ENCODE peak calls at places on chromosomes 3 and 15, in five cellular contexts. J is H54, H is C1 segment of cervical spinal cord, E is pancreas, T is cardiac muscle cell. I is an unnamed sample.

GRCh38 chr3:15892828-15893227 is 95.0 kb upstream of the ANKRD28 start:
- DNase-seq in J (no peak), H (no peak), E (no peak), T (no peak), I (peak)

GRCh38 chr3:187208159-187208558 is 10.9 kb downstream of the RTP1 start:
- DNase-seq in J (no peak), H (no peak), E (no peak), T (peak), I (no peak)

GRCh38 chr3:183202004-183202722 is 39.6 kb upstream of the LAMP3 start:
- DNase-seq in J (no peak), H (no peak), E (no peak), T (no peak), I (peak)

GRCh38 chr3:14423197-14423743 is 20.9 kb downstream of the SLC6A6 start:
- DNase-seq in J (no peak), H (no peak), E (no peak), T (no peak), I (peak)

GRCh38 chr15:70789213-70789612 is 25.9 kb upstream of the UACA start:
- DNase-seq in J (no peak), H (no peak), E (no peak), T (peak), I (no peak)

GRCh38 chr3:149207475-149207874 is 14.2 kb downstream of the CP start:
- DNase-seq in J (no peak), H (no peak), E (no peak), T (no peak), I (no peak)

GRCh38 chr3:55818485-55818884 is 331.4 kb upstream of the WNT5A start:
- DNase-seq in J (no peak), H (no peak), E (no peak), T (peak), I (no peak)

GRCh38 chr15:99522288-99522687 is 43.5 kb upstream of the MEF2A start:
- DNase-seq in J (no peak), H (no peak), E (no peak), T (no peak), I (no peak)

GRCh38 chr3:104673981-104674380 is 692.7 kb upstream of the ALCAM start:
- DNase-seq in J (no peak), H (no peak), E (no peak), T (peak), I (no peak)

GRCh38 chr15:62453979-62454378 is 288.9 kb upstream of the C2CD4B start:
- DNase-seq in J (no peak), H (no peak), E (no peak), T (peak), I (no peak)

GRCh38 chr3:124796477-124796876 is 66.2 kb downstream of the UMPS start:
- DNase-seq in J (no peak), H (no peak), E (no peak), T (no peak), I (no peak)

GRCh38 chr3:158350971-158351370 is 220.0 kb upstream of the MLF1 start:
- DNase-seq in J (no peak), H (no peak), E (no peak), T (no peak), I (no peak)

GRCh38 chr3:98026425-98027083 is 8.6 kb downstream of the GABRR3 start:
- DNase-seq in J (no peak), H (no peak), E (no peak), T (no peak), I (no peak)

GRCh38 chr3:100033814-100034490 is 80.3 kb downstream of the FILIP1L start:
- DNase-seq in J (no peak), H (no peak), E (no peak), T (peak), I (no peak)

GRCh38 chr15:89197503-89197971 is 23.8 kb downstream of the RLBP1 start:
- DNase-seq in J (no peak), H (peak), E (peak), T (no peak), I (no peak)

GRCh38 chr3:24830230-24831152 is 335.8 kb upstream of the THRB start:
- DNase-seq in J (no peak), H (no peak), E (peak), T (no peak), I (no peak)

GRCh38 chr3:15685927-15686326 is 84.4 kb downstream of the BTD start:
- DNase-seq in J (no peak), H (no peak), E (no peak), T (no peak), I (no peak)

GRCh38 chr3:172752651-172753050 is 2.1 kb downstream of the ECT2 start:
- DNase-seq in J (no peak), H (no peak), E (no peak), T (no peak), I (no peak)

GRCh38 chr3:15120986-15121385 is 22.0 kb upstream of the RBSN start:
- DNase-seq in J (no peak), H (no peak), E (no peak), T (no peak), I (peak)

GRCh38 chr15:73799466-73799865 is 46.3 kb upstream of the INSYN1 start:
- DNase-seq in J (peak), H (no peak), E (no peak), T (peak), I (no peak)

GRCh38 chr15:29113336-29114276 is 156.0 kb downstream of the NSMCE3 start:
- DNase-seq in J (no peak), H (no peak), E (no peak), T (no peak), I (no peak)

I was measured in T47D.